ENCODE peak calls at places on chromosome 7, in four cellular contexts. One of them, this sample, is unnamed.
A peak's percentile ranks its signal among the peaks of the same experiment; 100 is the strongest.

GRCh38 chr7:102082693-102083385 is 203.8 kb upstream of the SH2B2 start:
- DNase-seq in HepG2: no peak
- DNase-seq in IMR-90: peak; percentile 23
- DNase-seq in endothelial cell of umbilical vein: no peak
- DNase-seq in this sample: no peak

GRCh38 chr7:101377189-101377736 is 14.6 kb downstream of the COL26A1 start:
- DNase-seq in HepG2: no peak
- DNase-seq in IMR-90: no peak
- DNase-seq in endothelial cell of umbilical vein: no peak
- DNase-seq in this sample: no peak

GRCh38 chr7:40706829-40707228 is 572.0 kb downstream of the SUGCT start:
- DNase-seq in HepG2: no peak
- DNase-seq in IMR-90: no peak
- DNase-seq in endothelial cell of umbilical vein: no peak
- DNase-seq in this sample: no peak

GRCh38 chr7:100169147-100169850 is 882 bp upstream of the GAL3ST4 start:
- DNase-seq in HepG2: no peak
- DNase-seq in IMR-90: no peak
- DNase-seq in endothelial cell of umbilical vein: no peak
- DNase-seq in this sample: no peak

GRCh38 chr7:88347098-88347497 is 40.4 kb upstream of the STEAP4 start:
- DNase-seq in HepG2: no peak
- DNase-seq in IMR-90: no peak
- DNase-seq in endothelial cell of umbilical vein: no peak
- DNase-seq in this sample: no peak

GRCh38 chr7:48876087-48876486 is 48.3 kb upstream of the CDC14C start:
- DNase-seq in HepG2: no peak
- DNase-seq in IMR-90: no peak
- DNase-seq in endothelial cell of umbilical vein: no peak
- DNase-seq in this sample: no peak

GRCh38 chr7:7323921-7324320 is 141.6 kb downstream of the C1GALT1 start:
- DNase-seq in HepG2: no peak
- DNase-seq in IMR-90: no peak
- DNase-seq in endothelial cell of umbilical vein: no peak
- DNase-seq in this sample: no peak

GRCh38 chr7:374706-375490 is 84.9 kb downstream of the FOXL3 start:
- DNase-seq in HepG2: no peak
- DNase-seq in IMR-90: no peak
- DNase-seq in endothelial cell of umbilical vein: no peak
- DNase-seq in this sample: no peak

GRCh38 chr7:17236161-17236560 is 62.3 kb upstream of the AHR start:
- DNase-seq in HepG2: no peak
- DNase-seq in IMR-90: no peak
- DNase-seq in endothelial cell of umbilical vein: no peak
- DNase-seq in this sample: no peak

GRCh38 chr7:133668296-133669060 is 415.6 kb downstream of the EXOC4 start:
- DNase-seq in HepG2: no peak
- DNase-seq in IMR-90: peak; percentile 60
- DNase-seq in endothelial cell of umbilical vein: no peak
- DNase-seq in this sample: no peak

GRCh38 chr7:142557971-142558582 is 191.2 kb upstream of the PRSS1 start:
- DNase-seq in HepG2: peak; percentile 22
- DNase-seq in IMR-90: peak; percentile 72
- DNase-seq in endothelial cell of umbilical vein: peak; percentile 48
- DNase-seq in this sample: peak; percentile 14

GRCh38 chr7:101954494-101954893 is 137.1 kb downstream of the CUX1 start:
- DNase-seq in HepG2: no peak
- DNase-seq in IMR-90: no peak
- DNase-seq in endothelial cell of umbilical vein: no peak
- DNase-seq in this sample: no peak

GRCh38 chr7:73526892-73527821 is 5.1 kb upstream of the BAZ1B start:
- DNase-seq in HepG2: no peak
- DNase-seq in IMR-90: no peak
- DNase-seq in endothelial cell of umbilical vein: peak; percentile 39
- DNase-seq in this sample: no peak

GRCh38 chr7:105006367-105007139 is 7.5 kb upstream of the KMT2E start:
- DNase-seq in HepG2: no peak
- DNase-seq in IMR-90: no peak
- DNase-seq in endothelial cell of umbilical vein: no peak
- DNase-seq in this sample: peak; percentile 85

GRCh38 chr7:115632636-115633035 is 397.9 kb downstream of the TFEC start:
- DNase-seq in HepG2: no peak
- DNase-seq in IMR-90: no peak
- DNase-seq in endothelial cell of umbilical vein: no peak
- DNase-seq in this sample: no peak

GRCh38 chr7:17939111-17939669 is 1.1 kb downstream of the SNX13 start:
- DNase-seq in HepG2: peak; percentile 16
- DNase-seq in IMR-90: peak; percentile 30
- DNase-seq in endothelial cell of umbilical vein: peak; percentile 67
- DNase-seq in this sample: peak; percentile 15

GRCh38 chr7:116863168-116863670 is 832 bp downstream of the CAPZA2 start:
- DNase-seq in HepG2: peak; percentile 19
- DNase-seq in IMR-90: peak; percentile 21
- DNase-seq in endothelial cell of umbilical vein: peak; percentile 67
- DNase-seq in this sample: no peak

GRCh38 chr7:51090411-51090810 is 226.2 kb downstream of the COBL start:
- DNase-seq in HepG2: no peak
- DNase-seq in IMR-90: no peak
- DNase-seq in endothelial cell of umbilical vein: no peak
- DNase-seq in this sample: no peak

GRCh38 chr7:137865764-137866163 is 19.0 kb upstream of the DGKI start:
- DNase-seq in HepG2: no peak
- DNase-seq in IMR-90: no peak
- DNase-seq in endothelial cell of umbilical vein: no peak
- DNase-seq in this sample: no peak

GRCh38 chr7:1312098-1313070 is 79.7 kb downstream of the UNCX start:
- DNase-seq in HepG2: no peak
- DNase-seq in IMR-90: no peak
- DNase-seq in endothelial cell of umbilical vein: no peak
- DNase-seq in this sample: no peak

GRCh38 chr7:22241805-22242390 is 115.1 kb downstream of the RAPGEF5 start:
- DNase-seq in HepG2: no peak
- DNase-seq in IMR-90: no peak
- DNase-seq in endothelial cell of umbilical vein: no peak
- DNase-seq in this sample: no peak

GRCh38 chr7:34191766-34192550 is 286.6 kb downstream of the BMPER start:
- DNase-seq in HepG2: no peak
- DNase-seq in IMR-90: no peak
- DNase-seq in endothelial cell of umbilical vein: no peak
- DNase-seq in this sample: no peak

GRCh38 chr7:24368161-24368560 is 84.2 kb downstream of the NPY start:
- DNase-seq in HepG2: no peak
- DNase-seq in IMR-90: no peak
- DNase-seq in endothelial cell of umbilical vein: no peak
- DNase-seq in this sample: no peak

GRCh38 chr7:94001396-94001795 is 2.8 kb downstream of the BET1 start:
- DNase-seq in HepG2: no peak
- DNase-seq in IMR-90: peak; percentile 48
- DNase-seq in endothelial cell of umbilical vein: no peak
- DNase-seq in this sample: no peak

GRCh38 chr7:78691584-78691983 is 761.9 kb downstream of the MAGI2 start:
- DNase-seq in HepG2: no peak
- DNase-seq in IMR-90: no peak
- DNase-seq in endothelial cell of umbilical vein: no peak
- DNase-seq in this sample: no peak

GRCh38 chr7:98470131-98470985 is 69.5 kb upstream of the BAIAP2L1 start:
- DNase-seq in HepG2: no peak
- DNase-seq in IMR-90: no peak
- DNase-seq in endothelial cell of umbilical vein: no peak
- DNase-seq in this sample: peak; percentile 37

GRCh38 chr7:130371059-130371458 is 9.2 kb upstream of the CPA1 start:
- DNase-seq in HepG2: no peak
- DNase-seq in IMR-90: peak; percentile 52
- DNase-seq in endothelial cell of umbilical vein: no peak
- DNase-seq in this sample: no peak

GRCh38 chr7:64625114-64626082 is 40.5 kb upstream of the ZNF107 start:
- DNase-seq in HepG2: no peak
- DNase-seq in IMR-90: no peak
- DNase-seq in endothelial cell of umbilical vein: no peak
- DNase-seq in this sample: no peak

GRCh38 chr7:47326220-47326619 is 255.7 kb downstream of the TNS3 start:
- DNase-seq in HepG2: peak; percentile 7
- DNase-seq in IMR-90: peak; percentile 90
- DNase-seq in endothelial cell of umbilical vein: peak; percentile 7
- DNase-seq in this sample: no peak

GRCh38 chr7:111682576-111683372 is 120.5 kb upstream of the IMMP2L start:
- DNase-seq in HepG2: no peak
- DNase-seq in IMR-90: no peak
- DNase-seq in endothelial cell of umbilical vein: no peak
- DNase-seq in this sample: no peak

GRCh38 chr7:112129655-112130323 is 76.4 kb downstream of the DOCK4 start:
- DNase-seq in HepG2: peak; percentile 48
- DNase-seq in IMR-90: no peak
- DNase-seq in endothelial cell of umbilical vein: peak; percentile 68
- DNase-seq in this sample: no peak

DNA sequence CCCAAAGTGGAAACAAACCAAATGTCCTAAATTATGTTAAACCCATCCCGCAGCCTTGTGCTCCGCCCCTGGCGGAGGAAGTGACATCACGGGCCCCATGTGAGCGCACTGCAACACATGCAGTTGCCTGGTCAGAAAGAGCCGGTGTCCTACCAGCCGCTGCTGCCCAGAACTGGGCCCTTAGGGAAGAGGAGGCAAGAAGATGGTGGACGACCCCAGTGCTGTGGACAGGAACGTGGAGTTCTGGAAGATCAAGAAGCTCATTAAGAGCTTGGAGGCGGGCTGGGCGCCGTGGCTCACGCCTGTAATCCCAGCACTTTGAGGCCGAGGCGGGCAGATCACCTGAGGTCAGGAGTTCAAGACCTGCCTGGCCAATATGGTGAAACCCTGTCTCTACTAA is 18.0 kb downstream of the RHEB start:
- DNase-seq in HepG2: no peak
- DNase-seq in IMR-90: no peak
- DNase-seq in endothelial cell of umbilical vein: no peak
- DNase-seq in this sample: no peak
- H4K20me1 ChIP-seq in HepG2: peaks cover 79% of the 10 kb centered on the region
- H4K20me1 ChIP-seq in IMR-90: peaks cover 93% of the 10 kb centered on the region
- H4K20me1 ChIP-seq in endothelial cell of umbilical vein: peaks cover 18% of the 10 kb centered on the region
- H4K20me1 ChIP-seq in this sample: peaks cover 85% of the 10 kb centered on the region

DNA sequence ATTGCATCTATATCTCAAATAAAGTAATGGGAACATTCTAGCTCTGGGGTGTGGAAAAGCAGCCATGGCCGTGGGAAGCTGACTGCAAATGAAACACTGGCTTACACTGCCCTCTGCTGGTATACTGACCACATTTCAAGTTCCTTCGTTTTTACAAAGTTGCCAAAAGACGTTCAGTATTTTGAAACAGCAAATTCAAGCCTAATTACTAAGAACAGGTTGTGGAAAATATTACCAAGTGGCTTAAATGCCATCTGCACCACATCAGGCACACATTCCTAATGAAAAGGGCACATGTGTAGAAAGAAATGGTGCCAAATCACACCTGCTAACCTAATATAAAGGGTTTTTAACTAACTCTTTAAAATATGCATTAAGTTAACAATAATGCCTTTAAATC is 83.9 kb downstream of the JAZF1 start:
- DNase-seq in HepG2: peak; percentile 27
- DNase-seq in IMR-90: peak; percentile 72
- DNase-seq in endothelial cell of umbilical vein: peak; percentile 71
- DNase-seq in this sample: peak; percentile 52
- H3K4me2 ChIP-seq in HepG2: no peak overlapping the region
- H3K4me2 ChIP-seq in IMR-90: no peak overlapping the region
- H3K4me2 ChIP-seq in endothelial cell of umbilical vein: no peak overlapping the region
- H3K4me2 ChIP-seq in this sample: no peak overlapping the region

DNA sequence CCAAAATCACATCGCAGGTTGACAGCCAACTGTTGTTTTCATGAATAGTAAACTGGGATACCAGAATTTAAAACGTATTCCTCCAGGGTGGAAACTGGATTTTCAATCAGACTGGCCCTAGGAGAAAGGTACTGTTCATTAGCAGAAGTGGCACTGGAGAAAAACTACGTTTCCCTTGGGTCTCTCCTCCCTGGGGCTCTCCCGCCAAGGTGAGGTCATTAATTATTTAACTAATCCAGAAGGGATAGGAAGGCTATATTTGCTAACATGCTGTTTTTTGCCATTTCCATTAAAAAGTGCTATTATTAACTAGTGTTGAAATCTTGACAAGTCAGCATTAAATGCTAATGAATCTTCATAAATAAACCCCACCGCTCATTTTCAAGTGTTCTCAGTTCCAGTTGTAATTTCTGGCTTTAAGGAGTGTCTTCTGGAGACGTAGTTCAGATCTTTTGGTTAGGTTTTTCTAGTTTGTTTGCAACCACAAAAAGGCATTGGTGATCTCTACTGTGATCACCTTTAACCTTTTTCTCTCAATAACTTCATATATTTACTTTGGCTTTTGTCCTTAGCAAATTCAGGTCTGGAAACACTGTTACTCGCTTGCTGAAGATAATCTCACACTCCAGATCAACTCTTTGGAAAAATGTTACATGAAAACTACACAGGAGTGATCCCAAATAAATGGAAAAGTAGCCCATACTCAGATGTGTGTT is 25.0 kb downstream of the RHEB start:
- DNase-seq in HepG2: peak; percentile 28
- DNase-seq in IMR-90: no peak
- DNase-seq in endothelial cell of umbilical vein: peak; percentile 53
- DNase-seq in this sample: no peak
- H3K4me3 ChIP-seq in HepG2: no peak overlapping the region
- H3K4me3 ChIP-seq in IMR-90: no peak overlapping the region
- H3K4me3 ChIP-seq in endothelial cell of umbilical vein: no peak overlapping the region
- H3K4me3 ChIP-seq in this sample: no peak overlapping the region

GRCh38 chr7:30306977-30307376 is 22.6 kb downstream of the ZNRF2 start:
- DNase-seq in HepG2: no peak
- DNase-seq in IMR-90: no peak
- DNase-seq in endothelial cell of umbilical vein: no peak
- DNase-seq in this sample: no peak

GRCh38 chr7:30304177-30304884 is 19.9 kb downstream of the ZNRF2 start:
- DNase-seq in HepG2: peak; percentile 37
- DNase-seq in IMR-90: no peak
- DNase-seq in endothelial cell of umbilical vein: no peak
- DNase-seq in this sample: no peak

GRCh38 chr7:30303312-30304039 is 19.1 kb downstream of the ZNRF2 start:
- DNase-seq in HepG2: no peak
- DNase-seq in IMR-90: no peak
- DNase-seq in endothelial cell of umbilical vein: no peak
- DNase-seq in this sample: no peak

GRCh38 chr7:30301751-30302150 is 17.4 kb downstream of the ZNRF2 start:
- DNase-seq in HepG2: no peak
- DNase-seq in IMR-90: no peak
- DNase-seq in endothelial cell of umbilical vein: no peak
- DNase-seq in this sample: no peak

DNA sequence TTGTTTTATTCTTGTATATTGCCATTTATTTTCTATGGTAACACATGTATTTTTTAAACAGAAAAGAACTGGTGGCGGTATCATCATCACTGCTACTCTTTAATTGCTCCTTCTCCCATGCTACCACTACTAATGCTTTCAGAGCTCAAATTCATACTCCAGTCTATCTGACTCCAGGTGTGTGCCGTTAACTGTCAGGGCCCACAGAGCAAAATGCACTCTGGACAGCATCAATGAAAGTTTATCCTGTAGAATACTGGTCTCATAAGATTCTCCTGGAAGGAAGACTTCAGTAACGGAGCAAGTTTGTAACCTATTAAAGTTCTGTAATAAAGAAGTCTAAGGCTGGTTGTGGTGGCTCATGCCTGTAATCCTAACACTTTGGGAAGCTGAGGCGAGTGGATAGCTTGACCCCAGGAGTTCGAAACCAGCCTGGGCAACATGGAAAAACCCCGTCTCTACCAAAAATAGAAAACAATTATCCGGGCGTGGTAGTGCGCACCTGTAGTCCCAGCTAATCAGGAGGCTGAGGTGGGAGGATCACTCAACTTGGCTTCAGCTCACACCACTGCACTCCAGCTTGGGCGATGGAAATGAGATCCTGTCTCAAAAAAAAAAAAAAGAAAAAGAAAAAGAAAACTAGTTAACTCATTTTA is 18.4 kb downstream of the ZNRF2 start:
- DNase-seq in HepG2: no peak
- DNase-seq in IMR-90: no peak
- DNase-seq in endothelial cell of umbilical vein: no peak
- DNase-seq in this sample: no peak
- H4K20me1 ChIP-seq in HepG2: no peaks in the 10 kb centered on the region
- H4K20me1 ChIP-seq in IMR-90: no peaks in the 10 kb centered on the region
- H4K20me1 ChIP-seq in endothelial cell of umbilical vein: no peaks in the 10 kb centered on the region
- H4K20me1 ChIP-seq in this sample: no peaks in the 10 kb centered on the region